ENCODE peak calls at places on chromosomes 7 and 10, in five cellular contexts. K, V, W, B and Z are unnamed samples.

GRCh38 chr10:89458760-89459159 is 44.4 kb downstream of the IFIT5 start:
- DNase-seq in K (no peak), V (no peak), W (no peak), B (no peak), Z (no peak)

GRCh38 chr7:29019275-29019820 is 61.2 kb upstream of the TRIL start:
- DNase-seq in K (no peak), V (no peak), W (no peak), B (no peak), Z (no peak)

GRCh38 chr7:49852619-49853462 is 79.4 kb downstream of the VWC2 start:
- DNase-seq in K (peak; percentile 45), V (peak; percentile 39), W (peak; percentile 13), B (peak; percentile 45), Z (peak; percentile 64)

GRCh38 chr7:79455173-79455790 is 1.8 kb upstream of the MAGI2 start:
- DNase-seq in K (no peak), V (no peak), W (no peak), B (no peak), Z (no peak)

GRCh38 chr10:26946103-26946907 is 85.5 kb upstream of the ABI1 start:
- DNase-seq in K (no peak), V (no peak), W (no peak), B (no peak), Z (no peak)

GRCh38 chr10:43201545-43202131 is 63.4 kb downstream of the CSGALNACT2 start:
- DNase-seq in K (no peak), V (no peak), W (no peak), B (no peak), Z (no peak)

GRCh38 chr7:2629740-2630681 is 1.8 kb upstream of the TTYH3 start:
- DNase-seq in K (no peak), V (peak; percentile 69), W (no peak), B (no peak), Z (no peak)

GRCh38 chr7:90824386-90825307 is 228.5 kb downstream of the CDK14 start:
- DNase-seq in K (no peak), V (no peak), W (no peak), B (no peak), Z (no peak)

GRCh38 chr10:96829029-96829773 is 2.9 kb upstream of the LCOR start:
- DNase-seq in K (no peak), V (no peak), W (no peak), B (peak; percentile 79), Z (no peak)

GRCh38 chr10:73095479-73096021 is 1.1 kb downstream of the P4HA1 start:
- DNase-seq in K (peak; percentile 33), V (peak; percentile 49), W (no peak), B (peak; percentile 82), Z (peak; percentile 28)

GRCh38 chr10:29166713-29167112 is 122.2 kb upstream of the LYZL1 start:
- DNase-seq in K (no peak), V (no peak), W (no peak), B (no peak), Z (no peak)

GRCh38 chr7:106421181-106421762 is 136.5 kb upstream of the NAMPT start:
- DNase-seq in K (no peak), V (no peak), W (no peak), B (no peak), Z (no peak)

GRCh38 chr7:131056007-131056406 is 271.7 kb upstream of the MKLN1 start:
- DNase-seq in K (no peak), V (no peak), W (no peak), B (no peak), Z (no peak)

GRCh38 chr10:48589266-48589665 is 15.6 kb downstream of the ARHGAP22 start:
- DNase-seq in K (no peak), V (no peak), W (no peak), B (no peak), Z (no peak)

GRCh38 chr10:78931333-78932083 is 137.3 kb upstream of the ZMIZ1 start:
- DNase-seq in K (peak; percentile 52), V (no peak), W (no peak), B (no peak), Z (no peak)

GRCh38 chr10:75718996-75719395 is 287.6 kb downstream of the LRMDA start:
- DNase-seq in K (no peak), V (no peak), W (no peak), B (no peak), Z (no peak)

GRCh38 chr7:95396136-95397032 is at the start of gene PON3:
- DNase-seq in K (no peak), V (peak; percentile 68), W (peak; percentile 22), B (peak; percentile 70), Z (peak; percentile 66)

GRCh38 chr10:62454696-62455451 is 80.7 kb downstream of the ZNF365 start:
- DNase-seq in K (no peak), V (no peak), W (no peak), B (no peak), Z (no peak)

GRCh38 chr10:7529638-7530037 is 118.8 kb upstream of the SFMBT2 start:
- DNase-seq in K (no peak), V (peak; percentile 41), W (peak; percentile 4), B (no peak), Z (peak; percentile 54)

GRCh38 chr10:49761789-49762565 is at the start of gene OGDHL:
- DNase-seq in K (peak; percentile 90), V (peak; percentile 28), W (peak; percentile 26), B (peak; percentile 91), Z (peak; percentile 83)

GRCh38 chr7:135879238-135879637 is 97.9 kb downstream of the MTPN start:
- DNase-seq in K (no peak), V (no peak), W (no peak), B (no peak), Z (no peak)

GRCh38 chr10:6173203-6173602 is 29.5 kb upstream of the PFKFB3 start:
- DNase-seq in K (peak; percentile 50), V (peak; percentile 45), W (no peak), B (peak; percentile 52), Z (peak; percentile 66)

GRCh38 chr7:139830292-139830691 is 1.2 kb downstream of the TBXAS1 start:
- DNase-seq in K (no peak), V (no peak), W (no peak), B (no peak), Z (no peak)

GRCh38 chr7:139830779-139831498 is 1.9 kb downstream of the TBXAS1 start:
- DNase-seq in K (no peak), V (no peak), W (no peak), B (no peak), Z (no peak)

GRCh38 chr7:139828446-139828845 is 618 bp upstream of the TBXAS1 start:
- DNase-seq in K (no peak), V (no peak), W (no peak), B (no peak), Z (no peak)

GRCh38 chr7:139829654-139830130 is 628 bp downstream of the TBXAS1 start:
- DNase-seq in K (no peak), V (no peak), W (no peak), B (no peak), Z (no peak)

GRCh38 chr7:139828880-139829653 is at the start of gene TBXAS1:
- DNase-seq in K (no peak), V (no peak), W (no peak), B (no peak), Z (no peak)
- TF ChIP-seq SP1 in K (no peak), V (no peak), W (no peak), B (no peak), Z (no peak)

DNA sequence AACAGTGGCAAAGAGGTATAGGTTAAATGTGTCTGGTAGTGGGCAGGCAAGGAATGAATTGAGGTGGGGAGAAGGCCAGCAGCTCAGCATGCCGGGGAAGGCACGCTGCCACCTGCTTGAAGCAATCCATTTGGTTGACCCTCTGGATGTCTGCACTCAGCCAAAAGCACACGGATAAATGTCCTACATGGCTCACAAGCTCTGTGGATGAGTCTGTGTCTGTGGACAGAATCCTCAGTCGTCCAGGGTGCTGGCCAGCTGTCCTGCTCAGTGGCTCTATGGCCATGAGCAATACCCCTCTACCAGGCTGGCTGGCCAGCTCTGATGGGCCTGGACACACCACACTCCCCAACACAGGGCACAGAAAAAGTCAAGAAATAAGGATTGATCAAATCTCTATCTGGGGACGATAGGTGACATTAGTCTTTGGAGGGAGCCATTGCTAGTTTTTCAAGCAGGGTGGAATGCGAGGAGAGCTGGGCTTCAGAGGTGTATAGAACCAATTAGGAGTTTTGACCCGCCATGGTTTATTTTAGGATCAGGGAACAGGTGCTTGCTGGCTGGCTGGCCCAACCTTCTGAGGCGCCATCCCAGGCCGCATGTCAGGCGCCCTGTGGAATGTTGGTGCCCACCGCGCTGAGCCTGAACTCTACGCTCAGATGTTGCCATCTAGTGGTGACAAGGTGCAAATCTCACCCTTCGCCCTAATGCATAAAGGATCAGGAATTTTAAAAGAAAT is 493.4 kb downstream of the TNS3 start:
- DNase-seq in K (peak; percentile 68), V (peak; percentile 46), W (peak; percentile 34), B (peak; percentile 51), Z (peak; percentile 70)
- TF ChIP-seq SP1 in K (no peak), V (no peak), W (no peak), B (no peak), Z (no peak)

GRCh38 chr7:133794490-133794889 is 332.6 kb upstream of the LRGUK start:
- DNase-seq in K (no peak), V (no peak), W (no peak), B (no peak), Z (no peak)

GRCh38 chr7:133789951-133790350 is 337.2 kb upstream of the LRGUK start:
- DNase-seq in K (no peak), V (no peak), W (no peak), B (no peak), Z (no peak)

GRCh38 chr7:133786401-133786937 is 340.7 kb upstream of the LRGUK start:
- DNase-seq in K (no peak), V (no peak), W (no peak), B (no peak), Z (no peak)

GRCh38 chr7:133795061-133795460 is 332.1 kb upstream of the LRGUK start:
- DNase-seq in K (no peak), V (no peak), W (no peak), B (no peak), Z (no peak)

DNA sequence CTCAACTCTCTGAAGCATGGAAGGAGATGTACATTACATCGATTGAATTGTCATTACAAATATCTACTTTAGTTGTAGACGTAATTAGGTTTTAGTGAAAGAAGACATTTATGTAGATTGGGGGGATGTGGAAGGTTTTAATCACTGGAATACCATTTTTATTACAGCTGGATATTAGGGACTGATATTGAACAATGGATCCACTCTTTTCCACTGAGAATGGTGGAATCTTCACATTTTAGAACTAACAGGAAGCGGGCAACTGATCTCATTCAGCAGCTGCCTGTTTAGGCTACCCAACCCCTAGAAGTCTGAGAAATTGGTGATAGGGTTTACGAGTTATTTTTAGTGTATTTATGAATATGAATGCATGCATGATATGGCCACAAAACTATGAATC is 336.2 kb upstream of the LRGUK start:
- DNase-seq in K (no peak), V (no peak), W (no peak), B (no peak), Z (no peak)
- TF ChIP-seq SP1 in K (no peak), V (no peak), W (no peak), B (no peak), Z (no peak)

GRCh38 chr7:47514818-47515217 is 67.1 kb downstream of the TNS3 start:
- DNase-seq in K (no peak), V (no peak), W (no peak), B (no peak), Z (no peak)

GRCh38 chr7:47513741-47514241 is 68.1 kb downstream of the TNS3 start:
- DNase-seq in K (no peak), V (no peak), W (no peak), B (no peak), Z (no peak)

GRCh38 chr7:47514367-47514766 is 67.5 kb downstream of the TNS3 start:
- DNase-seq in K (no peak), V (no peak), W (no peak), B (no peak), Z (no peak)

GRCh38 chr7:47511698-47512370 is 70.1 kb downstream of the TNS3 start:
- DNase-seq in K (no peak), V (no peak), W (no peak), B (no peak), Z (no peak)

GRCh38 chr7:47512481-47513176 is 69.3 kb downstream of the TNS3 start:
- DNase-seq in K (no peak), V (peak; percentile 41), W (no peak), B (no peak), Z (no peak)
- TF ChIP-seq SP1 in K (no peak), V (no peak), W (no peak), B (no peak), Z (no peak)